ENCODE peak calls at places on chromosomes 7 and 10, in six cellular contexts. T, W, B, P, A and O are unnamed samples.

GRCh38 chr7:29548823-29549222 is 14.8 kb upstream of the PRR15 start:
- DNase-seq in T (no peak), A (no peak), B (no peak), W (no peak), P (no peak), O (no peak)

GRCh38 chr10:59346321-59346720 is 16.0 kb downstream of the FAM13C start:
- DNase-seq in P (no peak), T (no peak), B (no peak), A (no peak), W (no peak), O (no peak)

GRCh38 chr7:123961731-123962130 is 36.7 kb downstream of the SPAM1 start:
- DNase-seq in P (no peak), B (no peak), T (no peak), W (no peak), A (no peak), O (no peak)

GRCh38 chr10:3806603-3807002 is 21.6 kb upstream of the KLF6 start:
- DNase-seq in B (peak; percentile 79), T (peak; percentile 96), A (no peak), W (no peak), P (no peak), O (no peak)

GRCh38 chr10:7717767-7718166 is 14.7 kb downstream of the ITIH2 start:
- DNase-seq in P (no peak), T (no peak), A (no peak), W (no peak), B (no peak), O (no peak)

GRCh38 chr7:112452102-112452888 is 2.0 kb downstream of the IFRD1 start:
- DNase-seq in W (no peak), P (no peak), A (peak; percentile 28), B (peak; percentile 81), T (peak; percentile 67), O (no peak)

GRCh38 chr7:82441916-82442478 is 1.6 kb downstream of the CACNA2D1 start:
- DNase-seq in W (no peak), T (peak; percentile 28), B (peak; percentile 6), P (no peak), A (no peak), O (no peak)

GRCh38 chr7:138352570-138353461 is 107.2 kb upstream of the TRIM24 start:
- DNase-seq in T (no peak), A (no peak), W (no peak), P (no peak), B (no peak), O (no peak)

GRCh38 chr7:157523766-157524421 is 187.1 kb downstream of the DNAJB6 start:
- DNase-seq in A (no peak), W (no peak), P (no peak), B (no peak), T (no peak), O (no peak)

GRCh38 chr10:103756277-103756869 is 99.0 kb downstream of the SH3PXD2A start:
- DNase-seq in B (no peak), A (no peak), P (no peak), W (no peak), T (no peak), O (no peak)

GRCh38 chr7:60706-61105 is 131.7 kb upstream of the FAM20C start:
- DNase-seq in B (no peak), P (no peak), W (no peak), T (no peak), A (no peak), O (no peak)

GRCh38 chr7:105173586-105173985 is 159.6 kb downstream of the KMT2E start:
- DNase-seq in T (no peak), P (no peak), W (no peak), A (no peak), B (no peak), O (no peak)

GRCh38 chr10:110023785-110024184 is 16.0 kb downstream of the ADD3 start:
- DNase-seq in A (no peak), B (no peak), W (no peak), T (no peak), P (no peak), O (no peak)

GRCh38 chr7:69654849-69655707 is 56.8 kb downstream of the AUTS2 start:
- DNase-seq in P (no peak), T (no peak), W (no peak), A (no peak), B (no peak), O (no peak)

GRCh38 chr7:34759477-34760125 is 101.6 kb downstream of the NPSR1 start:
- DNase-seq in P (peak; percentile 61), A (no peak), T (peak; percentile 43), B (peak; percentile 46), W (no peak), O (no peak)